ENCODE peak calls at places on chromosomes 2 and 18, in ten cellular contexts. Z is HTR-8/SVneo; Q is A172; W is stimulated activated CD4-positive, alpha-beta T cell treated with anti-CD3 and anti-CD28 coated beads, TNF-alpha, amount 100 ng/mL, for 48 hours; H is T-helper 2 cell; A is GM03348; Y is MM.1S; X is activated CD4-positive, CD25-positive, alpha-beta regulatory T cell treated with anti-CD3 and anti-CD28 coated beads, Interleukin-2, amount 50 U/mL, for 72 hours; P is RWPE1; V is NCI-H2171. G is an unnamed sample.

GRCh38 chr2:20130821-20131645 is 79.6 kb upstream of the LAPTM4A start:
- DNase-seq in Z (no peak), Q (peak), W (no peak), H (no peak), A (peak), Y (no peak), X (no peak), P (no peak), V (no peak), G (peak)

GRCh38 chr2:180291552-180292421 is 284.7 kb upstream of the CWC22 start:
- DNase-seq in Z (peak), Q (peak), W (no peak), H (no peak), A (peak), Y (no peak), X (no peak), P (peak), V (no peak), G (peak)

GRCh38 chr2:23492941-23493340 is 108.0 kb downstream of the KLHL29 start:
- DNase-seq in Z (no peak), Q (no peak), W (no peak), H (no peak), A (no peak), Y (no peak), X (no peak), P (peak), V (peak), G (no peak)

GRCh38 chr2:45554764-45555163 is 56.3 kb downstream of the SRBD1 start:
- DNase-seq in Z (no peak), Q (no peak), W (no peak), H (no peak), A (no peak), Y (peak), X (no peak), P (no peak), V (no peak), G (peak)

GRCh38 chr2:215354771-215355695 is 43.2 kb downstream of the ATIC start:
- DNase-seq in Z (no peak), Q (no peak), W (no peak), H (no peak), A (peak), Y (no peak), X (no peak), P (no peak), V (no peak), G (peak)

GRCh38 chr2:70958759-70959158 is 19.7 kb upstream of the ANKRD53 start:
- DNase-seq in Z (no peak), Q (no peak), W (no peak), H (no peak), A (no peak), Y (no peak), X (no peak), P (no peak), V (no peak), G (no peak)

GRCh38 chr2:125169022-125169763 is 1144.1 kb downstream of the CNTNAP5 start:
- DNase-seq in Z (no peak), Q (no peak), W (no peak), H (no peak), A (no peak), Y (no peak), X (no peak), P (no peak), V (no peak), G (no peak)

GRCh38 chr2:231545105-231545902 is 15.1 kb upstream of the NMUR1 start:
- DNase-seq in Z (no peak), Q (peak), W (peak), H (peak), A (peak), Y (peak), X (peak), P (no peak), V (no peak), G (no peak)

GRCh38 chr18:57444301-57444759 is 9.2 kb downstream of the ONECUT2 start:
- DNase-seq in Z (no peak), Q (no peak), W (no peak), H (no peak), A (no peak), Y (no peak), X (no peak), P (no peak), V (no peak), G (no peak)

GRCh38 chr2:227802882-227803281 is 10.8 kb upstream of the CCL20 start:
- DNase-seq in Z (no peak), Q (no peak), W (no peak), H (no peak), A (no peak), Y (no peak), X (no peak), P (no peak), V (no peak), G (no peak)

GRCh38 chr18:45775726-45776125 is 49.7 kb upstream of the SIGLEC15 start:
- DNase-seq in Z (no peak), Q (no peak), W (no peak), H (no peak), A (no peak), Y (no peak), X (no peak), P (no peak), V (no peak), G (no peak)

GRCh38 chr2:241686322-241686648 is 330 bp downstream of the DTYMK start:
- DNase-seq in Z (no peak), Q (no peak), W (no peak), H (no peak), A (no peak), Y (peak), X (no peak), P (no peak), V (peak), G (no peak)

GRCh38 chr18:58635891-58636290 is 7.0 kb upstream of the ALPK2 start:
- DNase-seq in Z (no peak), Q (peak), W (no peak), H (peak), A (peak), Y (no peak), X (no peak), P (peak), V (no peak), G (peak)

GRCh38 chr18:62979900-62980299 is 264.6 kb downstream of the PHLPP1 start:
- DNase-seq in Z (no peak), Q (no peak), W (no peak), H (no peak), A (no peak), Y (no peak), X (no peak), P (no peak), V (no peak), G (no peak)

GRCh38 chr18:79608069-79608468 is 71.5 kb upstream of the CTDP1 start:
- DNase-seq in Z (no peak), Q (no peak), W (no peak), H (no peak), A (no peak), Y (no peak), X (no peak), P (no peak), V (no peak), G (no peak)

GRCh38 chr2:85911836-85912692 is 23.3 kb upstream of the ST3GAL5 start:
- DNase-seq in Z (no peak), Q (peak), W (no peak), H (no peak), A (peak), Y (no peak), X (no peak), P (peak), V (no peak), G (peak)

GRCh38 chr2:138842341-138842740 is 62.2 kb upstream of the NXPH2 start:
- DNase-seq in Z (no peak), Q (no peak), W (no peak), H (no peak), A (no peak), Y (no peak), X (no peak), P (no peak), V (no peak), G (no peak)

GRCh38 chr18:49658871-49659378 is 97.1 kb downstream of the LIPG start:
- DNase-seq in Z (no peak), Q (no peak), W (no peak), H (no peak), A (no peak), Y (no peak), X (no peak), P (no peak), V (no peak), G (no peak)

GRCh38 chr2:10407841-10408648 is 40.1 kb downstream of the ODC1 start:
- DNase-seq in Z (peak), Q (peak), W (peak), H (peak), A (peak), Y (peak), X (peak), P (peak), V (no peak), G (peak)

GRCh38 chr2:176535480-176536113 is 266.4 kb downstream of the MTX2 start:
- DNase-seq in Z (no peak), Q (no peak), W (no peak), H (no peak), A (no peak), Y (no peak), X (no peak), P (no peak), V (no peak), G (no peak)

GRCh38 chr2:136378712-136379595 is 261.0 kb upstream of the CXCR4 start:
- DNase-seq in Z (peak), Q (peak), W (peak), H (peak), A (peak), Y (peak), X (peak), P (peak), V (peak), G (peak)

GRCh38 chr2:183996825-183997823 is 601.2 kb upstream of the ZNF804A start:
- DNase-seq in Z (no peak), Q (no peak), W (no peak), H (no peak), A (no peak), Y (no peak), X (no peak), P (no peak), V (peak), G (no peak)

GRCh38 chr2:157279331-157279730 is 21.8 kb downstream of the GALNT5 start:
- DNase-seq in Z (no peak), Q (no peak), W (no peak), H (no peak), A (no peak), Y (no peak), X (no peak), P (no peak), V (no peak), G (no peak)

GRCh38 chr2:40213071-40213470 is 238.8 kb downstream of the SLC8A1 start:
- DNase-seq in Z (peak), Q (peak), W (no peak), H (no peak), A (peak), Y (no peak), X (no peak), P (no peak), V (no peak), G (peak)